ENCODE peak calls at places on chromosome 20, in four cellular contexts. T is HepG2, D is activated gamma-delta T cell treated with Interleukin-2 at 50 U/mL for 16 hours, W is cerebellar cortex. R is an unnamed sample.

GRCh38 chr20:51128198-51128597 is 105.3 kb upstream of the KCNG1 start:
- DNase-seq in T (no peak), D (no peak), W (no peak), R (peak; percentile 21)

GRCh38 chr20:49594929-49595311 is 27.0 kb upstream of the PTGIS start:
- DNase-seq in T (no peak), D (no peak), W (no peak), R (no peak)

GRCh38 chr20:23061713-23062561 is 12.5 kb upstream of the THBD start:
- DNase-seq in T (peak; percentile 29), D (no peak), W (no peak), R (peak; percentile 51)

GRCh38 chr20:13149371-13149770 is 71.7 kb upstream of the ISM1 start:
- DNase-seq in T (no peak), D (no peak), W (no peak), R (no peak)

GRCh38 chr20:8043687-8044278 is 24.2 kb upstream of the TMX4 start:
- DNase-seq in T (peak; percentile 81), D (peak; percentile 26), W (peak; percentile 80), R (peak; percentile 56)

GRCh38 chr20:32387262-32387661 is 29.1 kb downstream of the ASXL1 start:
- DNase-seq in T (no peak), D (peak; percentile 30), W (no peak), R (no peak)

GRCh38 chr20:17648782-17649730 is 33.0 kb downstream of the RRBP1 start:
- DNase-seq in T (no peak), D (peak; percentile 27), W (peak; percentile 52), R (peak; percentile 5)

GRCh38 chr20:61745397-61746146 is 320.1 kb downstream of the TAF4 start:
- DNase-seq in T (no peak), D (no peak), W (no peak), R (no peak)

GRCh38 chr20:17498181-17498580 is 33.0 kb downstream of the BFSP1 start:
- DNase-seq in T (no peak), D (no peak), W (no peak), R (no peak)

GRCh38 chr20:21702553-21703467 is 2.7 kb upstream of the PAX1 start:
- DNase-seq in T (peak; percentile 39), D (no peak), W (peak; percentile 24), R (peak; percentile 4)

GRCh38 chr20:37651932-37652331 is 41.9 kb upstream of the CTNNBL1 start:
- DNase-seq in T (peak; percentile 51), D (no peak), W (peak; percentile 40), R (no peak)

GRCh38 chr20:58889334-58890072 is 37.0 kb downstream of the GNAS start:
- DNase-seq in T (no peak), D (no peak), W (no peak), R (no peak)

GRCh38 chr20:63457737-63458136 is 14.7 kb downstream of the KCNQ2 start:
- DNase-seq in T (no peak), D (no peak), W (no peak), R (peak; percentile 73)

GRCh38 chr20:35463455-35464300 is 8.3 kb downstream of the CEP250 start:
- DNase-seq in T (peak; percentile 84), D (peak; percentile 51), W (peak; percentile 91), R (peak; percentile 65)

GRCh38 chr20:32444474-32445220 is 86.5 kb downstream of the ASXL1 start:
- DNase-seq in T (no peak), D (no peak), W (no peak), R (no peak)

GRCh38 chr20:8860011-8860495 is 208.8 kb upstream of the PLCB4 start:
- DNase-seq in T (no peak), D (no peak), W (no peak), R (peak; percentile 98)

GRCh38 chr20:10634683-10635411 is 39.0 kb downstream of the JAG1 start:
- DNase-seq in T (no peak), D (no peak), W (no peak), R (no peak)

GRCh38 chr20:62349537-62350097 is 17.5 kb downstream of the LAMA5 start:
- DNase-seq in T (no peak), D (no peak), W (no peak), R (no peak)

GRCh38 chr20:62253398-62253797 is 15.1 kb downstream of the OSBPL2 start:
- DNase-seq in T (no peak), D (no peak), W (no peak), R (no peak)

GRCh38 chr20:50572922-50573777 is 63.0 kb downstream of the PTPN1 start:
- DNase-seq in T (no peak), D (no peak), W (peak; percentile 37), R (no peak)

R was measured in ACHN.